ENCODE peak calls at places on chromosomes 16 and 17, in four cellular contexts. One of them, this sample, is unnamed.

GRCh38 chr17:80146121-80147034 is 550 bp downstream of the EIF4A3 start:
- DNase-seq in IMR-90: peak
- DNase-seq in GM12878: no peak
- DNase-seq in A549: no peak
- DNase-seq in this sample: peak

GRCh38 chr17:82317394-82318168 is at the start of gene CD7:
- DNase-seq in A549: no peak
- DNase-seq in GM12878: no peak
- DNase-seq in IMR-90: no peak
- DNase-seq in this sample: no peak

GRCh38 chr16:77794586-77794985 is 6.2 kb downstream of the VAT1L start:
- DNase-seq in GM12878: no peak
- DNase-seq in A549: no peak
- DNase-seq in IMR-90: peak
- DNase-seq in this sample: no peak

GRCh38 chr17:34645636-34646035 is 66.3 kb downstream of the TMEM132E start:
- DNase-seq in GM12878: no peak
- DNase-seq in IMR-90: no peak
- DNase-seq in A549: no peak
- DNase-seq in this sample: peak

GRCh38 chr17:77470800-77471733 is 330.3 kb downstream of the SEC14L1 start:
- DNase-seq in GM12878: no peak
- DNase-seq in IMR-90: peak
- DNase-seq in A549: peak
- DNase-seq in this sample: peak

GRCh38 chr16:22023505-22023904 is 15.6 kb downstream of the MOSMO start:
- DNase-seq in A549: no peak
- DNase-seq in GM12878: peak
- DNase-seq in IMR-90: no peak
- DNase-seq in this sample: no peak

GRCh38 chr17:27461192-27461859 is 5.1 kb downstream of the KSR1 start:
- DNase-seq in GM12878: no peak
- DNase-seq in A549: no peak
- DNase-seq in IMR-90: no peak
- DNase-seq in this sample: peak

GRCh38 chr17:40596261-40596919 is 31.1 kb upstream of the CCR7 start:
- DNase-seq in IMR-90: peak
- DNase-seq in A549: peak
- DNase-seq in GM12878: peak
- DNase-seq in this sample: peak

GRCh38 chr16:25372716-25373115 is 115.1 kb upstream of the ZKSCAN2 start:
- DNase-seq in GM12878: no peak
- DNase-seq in IMR-90: no peak
- DNase-seq in A549: no peak
- DNase-seq in this sample: no peak

GRCh38 chr17:4708436-4708835 is 2.0 kb upstream of the ARRB2 start:
- DNase-seq in GM12878: no peak
- DNase-seq in IMR-90: no peak
- DNase-seq in A549: no peak
- DNase-seq in this sample: no peak

GRCh38 chr16:57273359-57273758 is 11.1 kb downstream of the PLLP start:
- DNase-seq in IMR-90: no peak
- DNase-seq in A549: no peak
- DNase-seq in GM12878: no peak
- DNase-seq in this sample: no peak

GRCh38 chr16:27840311-27841060 is 223.0 kb downstream of the GSG1L start:
- DNase-seq in GM12878: no peak
- DNase-seq in IMR-90: no peak
- DNase-seq in A549: no peak
- DNase-seq in this sample: no peak

GRCh38 chr17:78839173-78839761 is 1.3 kb downstream of the USP36 start:
- DNase-seq in GM12878: no peak
- DNase-seq in A549: peak
- DNase-seq in IMR-90: peak
- DNase-seq in this sample: peak

GRCh38 chr17:45432405-45433113 is at the start of gene ARHGAP27:
- DNase-seq in IMR-90: no peak
- DNase-seq in A549: no peak
- DNase-seq in GM12878: no peak
- DNase-seq in this sample: no peak
- TF ChIP-seq ELK1 in IMR-90: no peak
- TF ChIP-seq ELK1 in A549: no peak
- TF ChIP-seq ELK1 in GM12878: no peak
- TF ChIP-seq ELK1 in this sample: no peak

GRCh38 chr16:71852146-71852545 is 6.4 kb downstream of the ATXN1L start:
- DNase-seq in A549: no peak
- DNase-seq in IMR-90: no peak
- DNase-seq in GM12878: no peak
- DNase-seq in this sample: no peak
- TF ChIP-seq ELK1 in A549: no peak
- TF ChIP-seq ELK1 in IMR-90: no peak
- TF ChIP-seq ELK1 in GM12878: no peak
- TF ChIP-seq ELK1 in this sample: no peak

DNA sequence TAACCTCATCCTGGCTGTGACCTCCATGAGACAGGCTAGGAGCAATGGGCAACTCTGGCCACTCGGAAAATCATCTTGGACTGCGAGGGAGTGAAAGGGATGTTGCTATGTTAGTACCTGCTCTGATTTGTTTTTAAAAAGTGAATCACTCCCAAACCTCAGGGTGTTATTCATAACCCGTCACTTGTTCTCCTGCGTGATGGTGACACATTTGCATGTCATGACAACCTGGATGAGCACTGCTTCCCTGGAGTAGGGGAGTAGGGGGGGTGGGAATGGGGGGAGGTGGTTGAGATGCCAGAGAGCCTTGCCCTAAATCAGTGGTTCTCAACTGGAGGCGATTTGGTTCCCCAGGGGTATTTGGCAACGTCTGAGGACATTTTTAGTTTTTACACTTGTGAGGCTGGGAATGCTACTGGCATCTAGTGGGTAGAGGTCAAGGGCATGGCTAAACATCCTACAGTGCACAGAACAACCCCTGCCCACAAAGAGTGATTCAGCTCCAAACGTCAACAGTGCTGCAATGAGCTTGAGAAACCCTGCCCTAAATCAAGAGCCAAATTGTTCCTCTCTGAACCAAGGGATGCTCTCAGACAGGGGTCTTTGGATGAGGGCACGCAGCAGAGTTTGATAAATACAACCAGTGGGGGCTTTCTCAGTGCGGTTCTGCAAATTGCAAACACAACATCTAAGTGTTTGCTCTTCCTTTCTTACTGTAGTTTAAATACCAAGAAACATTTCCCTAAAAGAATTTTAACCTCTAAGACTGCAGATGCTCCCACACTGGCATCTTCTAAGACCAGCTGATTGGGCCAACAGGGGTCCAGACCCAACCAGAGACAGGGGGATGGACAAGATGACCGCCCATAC is 241.9 kb downstream of the SOX9 start:
- DNase-seq in IMR-90: peak
- DNase-seq in A549: peak
- DNase-seq in GM12878: no peak
- DNase-seq in this sample: no peak
- TF ChIP-seq ELK1 in IMR-90: no peak
- TF ChIP-seq ELK1 in A549: no peak
- TF ChIP-seq ELK1 in GM12878: no peak
- TF ChIP-seq ELK1 in this sample: no peak

GRCh38 chr17:75047398-75048098 is 523 bp downstream of the KCTD2 start:
- DNase-seq in IMR-90: no peak
- DNase-seq in GM12878: no peak
- DNase-seq in A549: no peak
- DNase-seq in this sample: no peak
- TF ChIP-seq ELK1 in IMR-90: no peak
- TF ChIP-seq ELK1 in GM12878: no peak
- TF ChIP-seq ELK1 in A549: no peak
- TF ChIP-seq ELK1 in this sample: no peak

GRCh38 chr16:70421473-70422311 is 17.2 kb downstream of the ST3GAL2 start:
- DNase-seq in A549: no peak
- DNase-seq in IMR-90: no peak
- DNase-seq in GM12878: no peak
- DNase-seq in this sample: peak
- TF ChIP-seq ELK1 in A549: no peak
- TF ChIP-seq ELK1 in IMR-90: no peak
- TF ChIP-seq ELK1 in GM12878: no peak
- TF ChIP-seq ELK1 in this sample: no peak

GRCh38 chr16:67571981-67572431 is 9.7 kb downstream of the CTCF start:
- DNase-seq in A549: no peak
- DNase-seq in IMR-90: peak
- DNase-seq in GM12878: no peak
- DNase-seq in this sample: no peak
- TF ChIP-seq ELK1 in A549: no peak
- TF ChIP-seq ELK1 in IMR-90: no peak
- TF ChIP-seq ELK1 in GM12878: no peak
- TF ChIP-seq ELK1 in this sample: no peak

GRCh38 chr16:85777583-85778310 is 21.6 kb downstream of the EMC8 start:
- DNase-seq in IMR-90: peak
- DNase-seq in GM12878: no peak
- DNase-seq in A549: no peak
- DNase-seq in this sample: no peak

GRCh38 chr16:85774136-85774535 is 23.2 kb upstream of the C16orf74 start:
- DNase-seq in GM12878: no peak
- DNase-seq in IMR-90: no peak
- DNase-seq in A549: no peak
- DNase-seq in this sample: no peak

GRCh38 chr16:85770741-85771140 is 19.8 kb upstream of the C16orf74 start:
- DNase-seq in A549: no peak
- DNase-seq in GM12878: no peak
- DNase-seq in IMR-90: no peak
- DNase-seq in this sample: no peak

GRCh38 chr16:85774811-85775210 is 23.9 kb upstream of the C16orf74 start:
- DNase-seq in GM12878: no peak
- DNase-seq in A549: no peak
- DNase-seq in IMR-90: no peak
- DNase-seq in this sample: no peak

DNA sequence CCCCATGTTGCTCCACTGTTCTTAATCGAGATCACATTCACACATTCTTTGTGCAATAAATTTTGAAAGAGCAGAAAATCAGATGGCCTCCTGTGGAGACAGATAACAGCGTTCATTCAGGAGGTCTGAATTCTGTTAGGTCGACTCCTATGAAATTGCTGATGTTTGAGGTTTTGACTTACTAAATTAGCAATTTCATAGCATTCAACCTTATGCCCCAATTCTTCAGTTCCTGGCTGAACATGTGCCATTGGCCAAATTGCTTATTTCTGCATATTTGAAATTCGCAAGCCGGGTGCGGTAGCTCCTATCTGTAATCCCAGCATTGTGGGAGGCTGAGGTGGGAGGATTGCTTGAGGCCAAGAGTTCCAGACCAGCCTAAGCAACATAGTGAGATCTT is 22.1 kb upstream of the C16orf74 start:
- DNase-seq in A549: no peak
- DNase-seq in IMR-90: no peak
- DNase-seq in GM12878: no peak
- DNase-seq in this sample: no peak
- TF ChIP-seq ELK1 in A549: no peak
- TF ChIP-seq ELK1 in IMR-90: no peak
- TF ChIP-seq ELK1 in GM12878: no peak
- TF ChIP-seq ELK1 in this sample: no peak

This sample was measured in K562.